ENCODE peak calls at places on chromosomes 16 and 17, in seven cellular contexts. P is heart left ventricle; S is ovary; V is CD4-positive, alpha-beta memory T cell; E is Panc1; D is PC-9; W is H9. B is an unnamed sample.

GRCh38 chr16:13426279-13426678 is 493.7 kb upstream of the ERCC4 start:
- DNase-seq in V (no peak), W (peak; percentile 53), D (no peak), P (no peak), S (no peak), E (no peak), B (no peak)

GRCh38 chr17:2067048-2067452 is 12.1 kb downstream of the HIC1 start:
- DNase-seq in V (no peak), S (no peak), P (no peak), E (no peak), W (no peak), D (no peak), B (no peak)

GRCh38 chr16:51621610-51622009 is 470.5 kb upstream of the SALL1 start:
- DNase-seq in W (no peak), E (no peak), D (no peak), S (no peak), P (no peak), V (no peak), B (no peak)

GRCh38 chr16:49704586-49705155 is 151.2 kb downstream of the ZNF423 start:
- DNase-seq in E (no peak), P (no peak), S (no peak), W (peak; percentile 68), V (no peak), D (no peak), B (no peak)

GRCh38 chr16:24577167-24577566 is 37.8 kb downstream of the RBBP6 start:
- DNase-seq in S (no peak), P (no peak), E (no peak), V (no peak), D (no peak), W (no peak), B (no peak)

GRCh38 chr16:75632857-75633256 is 9.8 kb upstream of the ADAT1 start:
- DNase-seq in S (no peak), V (no peak), W (no peak), D (no peak), P (no peak), E (no peak), B (no peak)

GRCh38 chr17:7842950-7843535 is 9.0 kb downstream of the KDM6B start:
- DNase-seq in P (peak; percentile 90), V (no peak), D (peak; percentile 48), E (no peak), S (peak; percentile 70), W (peak; percentile 74), B (peak; percentile 84)

GRCh38 chr16:69703638-69704037 is 22.7 kb downstream of the NQO1 start:
- DNase-seq in D (no peak), S (no peak), E (no peak), P (no peak), V (no peak), W (no peak), B (no peak)

GRCh38 chr16:30787613-30788378 is 791 bp upstream of the ZNF629 start:
- DNase-seq in W (no peak), E (no peak), D (no peak), V (no peak), S (no peak), P (no peak), B (no peak)

GRCh38 chr16:48206594-48207242 is 37.4 kb upstream of the LONP2 start:
- DNase-seq in E (no peak), P (no peak), V (no peak), W (no peak), D (no peak), S (no peak), B (no peak)

GRCh38 chr16:87723224-87723619 is 42.6 kb downstream of the KLHDC4 start:
- DNase-seq in V (no peak), P (peak; percentile 72), E (no peak), S (no peak), W (no peak), D (no peak), B (no peak)

GRCh38 chr16:56202036-56202435 is 10.7 kb downstream of the GNAO1 start:
- DNase-seq in P (no peak), D (no peak), V (peak; percentile 67), E (no peak), S (no peak), W (no peak), B (no peak)

GRCh38 chr17:44071198-44071520 is 624 bp downstream of the G6PC3 start:
- DNase-seq in P (no peak), V (no peak), E (no peak), W (no peak), S (no peak), D (no peak), B (no peak)

GRCh38 chr16:70746708-70747424 is 54.1 kb downstream of the VAC14 start:
- DNase-seq in V (peak; percentile 15), E (peak; percentile 81), S (peak; percentile 67), D (peak; percentile 91), W (no peak), P (peak; percentile 71), B (peak; percentile 59)

GRCh38 chr17:55660171-55660886 is 62.3 kb downstream of the TMEM100 start:
- DNase-seq in W (no peak), E (no peak), P (no peak), S (no peak), V (no peak), D (no peak), B (no peak)

GRCh38 chr17:8046929-8047768 is 8.3 kb downstream of the ALOX15B start:
- DNase-seq in V (no peak), S (no peak), W (no peak), D (no peak), E (no peak), P (no peak), B (no peak)

GRCh38 chr16:50838885-50839284 is 97.0 kb downstream of the CYLD start:
- DNase-seq in E (no peak), V (no peak), P (no peak), S (no peak), D (no peak), W (no peak), B (no peak)

GRCh38 chr16:89658221-89658879 is 714 bp downstream of the SPATA33 start:
- DNase-seq in E (no peak), W (no peak), S (no peak), P (no peak), D (no peak), V (no peak), B (no peak)

GRCh38 chr17:31128241-31128640 is 33.5 kb downstream of the NF1 start:
- DNase-seq in P (no peak), D (no peak), V (no peak), E (no peak), W (no peak), S (no peak), B (no peak)

GRCh38 chr16:81526935-81527334 is 82.3 kb downstream of the CMIP start:
- DNase-seq in W (no peak), D (peak; percentile 82), P (peak; percentile 66), V (peak; percentile 46), E (no peak), S (peak; percentile 71), B (peak; percentile 99)

GRCh38 chr16:6160303-6160702 is 1062.7 kb upstream of the EEF2KMT start:
- DNase-seq in P (no peak), D (no peak), W (no peak), E (no peak), V (no peak), S (no peak), B (no peak)

GRCh38 chr16:90020838-90021382 is 1.7 kb upstream of the DBNDD1 start:
- DNase-seq in W (no peak), P (no peak), S (no peak), E (no peak), V (no peak), D (no peak), B (no peak)

GRCh38 chr17:40355123-40355803 is 9.3 kb downstream of the GJD3 start:
- DNase-seq in P (peak; percentile 72), S (peak; percentile 89), E (no peak), W (peak; percentile 95), V (peak; percentile 70), D (peak; percentile 63), B (no peak)

DNA sequence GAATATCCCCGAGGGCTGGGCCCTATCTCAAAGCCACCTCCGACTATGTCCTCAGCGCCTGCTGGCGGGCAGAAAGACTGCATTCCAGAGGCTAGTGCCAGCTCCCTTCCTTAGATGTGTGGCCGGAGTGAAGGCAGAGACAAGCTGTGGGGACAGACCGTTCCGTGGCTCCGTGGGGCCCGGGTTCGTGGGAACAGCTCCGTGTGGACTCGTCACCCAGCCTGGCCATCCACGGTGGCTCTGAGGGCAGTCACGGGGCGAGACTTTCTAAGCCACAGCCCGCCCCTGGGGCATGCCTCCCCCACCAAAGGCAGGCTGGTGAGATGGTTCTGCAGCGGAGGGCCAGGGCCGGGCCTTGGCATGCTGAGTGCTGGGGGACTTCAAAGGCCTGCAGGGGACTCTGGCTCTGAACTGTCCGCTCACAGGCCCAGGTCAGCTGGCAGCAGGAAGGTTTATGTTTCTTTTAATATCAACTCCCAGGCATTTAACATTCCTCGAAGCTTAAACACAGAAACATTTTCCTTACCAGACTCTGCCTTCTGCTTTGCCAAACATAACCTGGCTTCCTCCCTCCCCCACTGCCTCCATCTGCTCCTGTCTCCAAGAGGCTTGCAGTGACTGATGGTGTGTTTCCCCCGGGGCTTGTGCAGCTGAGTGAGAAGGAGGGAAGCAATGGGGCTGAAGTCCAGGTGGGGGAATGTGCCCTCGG is 50.4 kb downstream of the TIMM22 start:
- DNase-seq in V (no peak), P (peak; percentile 89), W (no peak), D (no peak), E (no peak), S (no peak), B (no peak)
- H3K27ac ChIP-seq in V (no peak overlapping the region), P (peak overlapping the region; percentile 91), W (no peak overlapping the region), D (no peak overlapping the region), E (no peak overlapping the region), S (no peak overlapping the region), B (no peak overlapping the region)

GRCh38 chr16:67202426-67202825 is 3.5 kb downstream of the ELMO3 start:
- DNase-seq in E (no peak), D (no peak), P (no peak), W (no peak), S (no peak), V (no peak), B (no peak)
- H3K27ac ChIP-seq in E (no peak overlapping the region), D (no peak overlapping the region), P (no peak overlapping the region), W (no peak overlapping the region), S (no peak overlapping the region), V (no peak overlapping the region), B (no peak overlapping the region)

GRCh38 chr17:75793453-75793852 is 8.8 kb downstream of the UNK start:
- DNase-seq in D (no peak), E (no peak), V (no peak), W (no peak), P (no peak), S (no peak), B (no peak)
- H3K27ac ChIP-seq in D (no peak overlapping the region), E (no peak overlapping the region), V (no peak overlapping the region), W (no peak overlapping the region), P (no peak overlapping the region), S (no peak overlapping the region), B (peak overlapping the region; percentile 8)

GRCh38 chr17:75370288-75370687 is 35.2 kb downstream of the GRB2 start:
- DNase-seq in D (no peak), P (peak; percentile 64), V (no peak), E (no peak), S (no peak), W (no peak), B (no peak)

GRCh38 chr17:75365009-75365930 is 40.2 kb downstream of the GRB2 start:
- DNase-seq in S (no peak), P (no peak), E (no peak), W (no peak), D (no peak), V (no peak), B (no peak)

GRCh38 chr17:75365931-75366275 is 39.6 kb downstream of the GRB2 start:
- DNase-seq in W (no peak), V (no peak), D (no peak), P (no peak), E (no peak), S (no peak), B (no peak)

GRCh38 chr17:75366432-75366831 is 39.0 kb downstream of the GRB2 start:
- DNase-seq in S (no peak), V (no peak), D (no peak), P (no peak), W (no peak), E (no peak), B (no peak)

GRCh38 chr17:75367312-75367711 is 38.2 kb downstream of the GRB2 start:
- DNase-seq in W (no peak), D (no peak), V (no peak), P (no peak), S (no peak), E (no peak), B (peak; percentile 26)
- H3K27ac ChIP-seq in W (no peak overlapping the region), D (peak overlapping the region; percentile 10), V (no peak overlapping the region), P (no peak overlapping the region), S (no peak overlapping the region), E (no peak overlapping the region), B (peak overlapping the region; percentile 8)